ENCODE peak calls at places on chromosome 1, in four cellular contexts. F is hippocampal formation, C is NCI-H526 treated with DMSO at 0.1 percent for 48 hours, E is uterus. T is an unnamed sample.

GRCh38 chr1:243483084-243483845 is 227.4 kb downstream of the SDCCAG8 start:
- DNase-seq in F (no peak), C (no peak), E (no peak), T (no peak)

GRCh38 chr1:21318714-21319159 is 28.5 kb upstream of the ECE1 start:
- DNase-seq in F (no peak), C (no peak), E (peak; percentile 99), T (peak; percentile 95)

GRCh38 chr1:116182019-116182714 is 71.0 kb downstream of the MAB21L3 start:
- DNase-seq in F (no peak), C (no peak), E (no peak), T (no peak)

GRCh38 chr1:8598060-8598724 is 219.2 kb downstream of the RERE start:
- DNase-seq in F (peak; percentile 78), C (no peak), E (peak; percentile 47), T (peak; percentile 31)

GRCh38 chr1:67545364-67545763 is 115.2 kb upstream of the SERBP1 start:
- DNase-seq in F (no peak), C (no peak), E (no peak), T (no peak)

GRCh38 chr1:59034925-59035324 is 251.1 kb upstream of the JUN start:
- DNase-seq in F (no peak), C (no peak), E (no peak), T (no peak)

GRCh38 chr1:166170726-166171125 is 3.9 kb upstream of the FAM78B start:
- DNase-seq in F (no peak), C (no peak), E (no peak), T (no peak)

GRCh38 chr1:114340906-114341698 is 169.9 kb downstream of the TRIM33 start:
- DNase-seq in F (no peak), C (no peak), E (no peak), T (no peak)

GRCh38 chr1:95122151-95122697 is 5.1 kb downstream of the TLCD4 start:
- DNase-seq in F (no peak), C (no peak), E (no peak), T (no peak)

GRCh38 chr1:151790940-151791651 is 796 bp upstream of the TDRKH start:
- DNase-seq in F (peak; percentile 66), C (peak; percentile 69), E (no peak), T (no peak)

T was measured in left cardiac atrium.